ENCODE peak calls at places on chromosomes 6 and 20, in eight cellular contexts. One of them, this sample, is unnamed.

GRCh38 chr6:111427341-111428116 is 55.5 kb downstream of the REV3L start:
- DNase-seq in lower lobe of right lung: no peak
- DNase-seq in pancreas: no peak
- DNase-seq in fibroblast of lung: peak; percentile 87
- DNase-seq in bronchial epithelial cell: peak; percentile 93
- DNase-seq in CD8-positive, alpha-beta T cell: no peak
- DNase-seq in stomach: no peak
- DNase-seq in left ventricle myocardium inferior: no peak
- DNase-seq in this sample: peak; percentile 38

GRCh38 chr6:117328005-117328389 is 62.6 kb downstream of the VGLL2 start:
- DNase-seq in lower lobe of right lung: no peak
- DNase-seq in pancreas: no peak
- DNase-seq in fibroblast of lung: no peak
- DNase-seq in bronchial epithelial cell: no peak
- DNase-seq in CD8-positive, alpha-beta T cell: no peak
- DNase-seq in stomach: no peak
- DNase-seq in left ventricle myocardium inferior: no peak
- DNase-seq in this sample: no peak

GRCh38 chr6:89035252-89036106 is 45.1 kb upstream of the PNRC1 start:
- DNase-seq in lower lobe of right lung: peak; percentile 70
- DNase-seq in pancreas: peak; percentile 72
- DNase-seq in fibroblast of lung: peak; percentile 96
- DNase-seq in bronchial epithelial cell: peak; percentile 100
- DNase-seq in CD8-positive, alpha-beta T cell: no peak
- DNase-seq in stomach: peak; percentile 72
- DNase-seq in left ventricle myocardium inferior: peak; percentile 78
- DNase-seq in this sample: peak; percentile 89

GRCh38 chr6:90168693-90169131 is 127.9 kb downstream of the BACH2 start:
- DNase-seq in lower lobe of right lung: no peak
- DNase-seq in pancreas: no peak
- DNase-seq in fibroblast of lung: peak; percentile 85
- DNase-seq in bronchial epithelial cell: peak; percentile 87
- DNase-seq in CD8-positive, alpha-beta T cell: no peak
- DNase-seq in stomach: no peak
- DNase-seq in left ventricle myocardium inferior: no peak
- DNase-seq in this sample: peak; percentile 38

GRCh38 chr6:2738373-2738979 is 12.2 kb downstream of the MYLK4 start:
- DNase-seq in lower lobe of right lung: no peak
- DNase-seq in pancreas: peak; percentile 35
- DNase-seq in fibroblast of lung: peak; percentile 47
- DNase-seq in bronchial epithelial cell: peak; percentile 56
- DNase-seq in CD8-positive, alpha-beta T cell: peak; percentile 36
- DNase-seq in stomach: peak; percentile 55
- DNase-seq in left ventricle myocardium inferior: no peak
- DNase-seq in this sample: no peak

GRCh38 chr6:107819976-107820551 is 4.0 kb downstream of the SCML4 start:
- DNase-seq in lower lobe of right lung: no peak
- DNase-seq in pancreas: no peak
- DNase-seq in fibroblast of lung: no peak
- DNase-seq in bronchial epithelial cell: peak; percentile 58
- DNase-seq in CD8-positive, alpha-beta T cell: peak; percentile 19
- DNase-seq in stomach: no peak
- DNase-seq in left ventricle myocardium inferior: no peak
- DNase-seq in this sample: no peak

GRCh38 chr6:70686548-70687133 is 19.0 kb downstream of the SMAP1 start:
- DNase-seq in lower lobe of right lung: no peak
- DNase-seq in pancreas: no peak
- DNase-seq in fibroblast of lung: peak; percentile 21
- DNase-seq in bronchial epithelial cell: peak; percentile 50
- DNase-seq in CD8-positive, alpha-beta T cell: no peak
- DNase-seq in stomach: no peak
- DNase-seq in left ventricle myocardium inferior: no peak
- DNase-seq in this sample: no peak

GRCh38 chr6:161033667-161034066 is 42.1 kb downstream of the MAP3K4 start:
- DNase-seq in lower lobe of right lung: no peak
- DNase-seq in pancreas: no peak
- DNase-seq in fibroblast of lung: peak; percentile 49
- DNase-seq in bronchial epithelial cell: peak; percentile 76
- DNase-seq in CD8-positive, alpha-beta T cell: no peak
- DNase-seq in stomach: no peak
- DNase-seq in left ventricle myocardium inferior: no peak
- DNase-seq in this sample: no peak

GRCh38 chr20:48706116-48706656 is 121.6 kb downstream of the PREX1 start:
- DNase-seq in lower lobe of right lung: no peak
- DNase-seq in pancreas: no peak
- DNase-seq in fibroblast of lung: no peak
- DNase-seq in bronchial epithelial cell: no peak
- DNase-seq in CD8-positive, alpha-beta T cell: no peak
- DNase-seq in stomach: no peak
- DNase-seq in left ventricle myocardium inferior: no peak
- DNase-seq in this sample: no peak

GRCh38 chr6:54366647-54367327 is 58.5 kb downstream of the TINAG start:
- DNase-seq in lower lobe of right lung: no peak
- DNase-seq in pancreas: no peak
- DNase-seq in fibroblast of lung: peak; percentile 54
- DNase-seq in bronchial epithelial cell: peak; percentile 72
- DNase-seq in CD8-positive, alpha-beta T cell: no peak
- DNase-seq in stomach: no peak
- DNase-seq in left ventricle myocardium inferior: no peak
- DNase-seq in this sample: no peak

GRCh38 chr6:137705166-137706064 is 161.6 kb upstream of the TNFAIP3 start:
- DNase-seq in lower lobe of right lung: peak; percentile 60
- DNase-seq in pancreas: peak; percentile 43
- DNase-seq in fibroblast of lung: no peak
- DNase-seq in bronchial epithelial cell: peak; percentile 40
- DNase-seq in CD8-positive, alpha-beta T cell: peak; percentile 61
- DNase-seq in stomach: peak; percentile 69
- DNase-seq in left ventricle myocardium inferior: peak; percentile 56
- DNase-seq in this sample: no peak

GRCh38 chr6:79544299-79544927 is 7.2 kb upstream of the LCA5 start:
- DNase-seq in lower lobe of right lung: no peak
- DNase-seq in pancreas: no peak
- DNase-seq in fibroblast of lung: peak; percentile 89
- DNase-seq in bronchial epithelial cell: no peak
- DNase-seq in CD8-positive, alpha-beta T cell: no peak
- DNase-seq in stomach: no peak
- DNase-seq in left ventricle myocardium inferior: no peak
- DNase-seq in this sample: peak; percentile 54

GRCh38 chr6:166955865-166956443 is 396 bp downstream of the RNASET2 start:
- DNase-seq in lower lobe of right lung: no peak
- DNase-seq in pancreas: peak; percentile 54
- DNase-seq in fibroblast of lung: peak; percentile 43
- DNase-seq in bronchial epithelial cell: peak; percentile 16
- DNase-seq in CD8-positive, alpha-beta T cell: no peak
- DNase-seq in stomach: peak; percentile 48
- DNase-seq in left ventricle myocardium inferior: no peak
- DNase-seq in this sample: no peak
- TF ChIP-seq CTCF in lower lobe of right lung: no peak
- TF ChIP-seq CTCF in pancreas: no peak
- TF ChIP-seq CTCF in fibroblast of lung: no peak
- TF ChIP-seq CTCF in bronchial epithelial cell: no peak
- TF ChIP-seq CTCF in CD8-positive, alpha-beta T cell: no peak
- TF ChIP-seq CTCF in stomach: no peak
- TF ChIP-seq CTCF in left ventricle myocardium inferior: no peak
- TF ChIP-seq CTCF in this sample: no peak

GRCh38 chr6:15526129-15526764 is 136.6 kb downstream of the DTNBP1 start:
- DNase-seq in lower lobe of right lung: no peak
- DNase-seq in pancreas: no peak
- DNase-seq in fibroblast of lung: no peak
- DNase-seq in bronchial epithelial cell: no peak
- DNase-seq in CD8-positive, alpha-beta T cell: no peak
- DNase-seq in stomach: no peak
- DNase-seq in left ventricle myocardium inferior: no peak
- DNase-seq in this sample: peak; percentile 90
- H3K36me3 ChIP-seq in lower lobe of right lung: peaks cover 52% of the 10 kb centered on the region
- H3K36me3 ChIP-seq in pancreas: peaks cover 7% of the 10 kb centered on the region
- H3K36me3 ChIP-seq in fibroblast of lung: peaks cover 2% of the 10 kb centered on the region
- H3K36me3 ChIP-seq in bronchial epithelial cell: peaks cover 3% of the 10 kb centered on the region
- H3K36me3 ChIP-seq in CD8-positive, alpha-beta T cell: peaks cover 15% of the 10 kb centered on the region
- H3K36me3 ChIP-seq in stomach: peaks cover 69% of the 10 kb centered on the region
- H3K36me3 ChIP-seq in left ventricle myocardium inferior: peaks cover 46% of the 10 kb centered on the region
- H3K36me3 ChIP-seq in this sample: no peaks in the 10 kb centered on the region

DNA sequence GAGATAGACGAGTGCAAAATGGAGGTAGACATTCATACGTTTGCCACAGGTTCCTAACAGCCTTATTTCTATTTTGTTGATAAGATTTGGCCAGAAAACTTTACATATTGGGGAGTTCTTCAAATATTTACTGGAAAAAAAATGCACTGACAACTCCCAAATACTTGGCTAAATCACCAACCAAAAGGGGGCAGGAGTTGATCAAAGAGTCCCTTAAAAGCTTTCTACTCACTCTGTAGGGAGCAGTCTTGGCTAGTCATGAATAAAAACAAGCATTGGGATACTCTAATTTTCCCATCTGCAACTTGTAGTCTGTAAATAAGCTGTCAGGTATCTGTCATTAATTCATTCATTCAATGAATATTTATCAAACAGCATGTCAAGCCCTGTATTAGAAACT is 18.4 kb downstream of the TENT5A start:
- DNase-seq in lower lobe of right lung: no peak
- DNase-seq in pancreas: no peak
- DNase-seq in fibroblast of lung: no peak
- DNase-seq in bronchial epithelial cell: peak; percentile 24
- DNase-seq in CD8-positive, alpha-beta T cell: no peak
- DNase-seq in stomach: no peak
- DNase-seq in left ventricle myocardium inferior: no peak
- DNase-seq in this sample: no peak
- TF ChIP-seq CTCF in lower lobe of right lung: peak; percentile 10
- TF ChIP-seq CTCF in pancreas: no peak
- TF ChIP-seq CTCF in fibroblast of lung: no peak
- TF ChIP-seq CTCF in bronchial epithelial cell: peak; percentile 26
- TF ChIP-seq CTCF in CD8-positive, alpha-beta T cell: no peak
- TF ChIP-seq CTCF in stomach: no peak
- TF ChIP-seq CTCF in left ventricle myocardium inferior: peak; percentile 18
- TF ChIP-seq CTCF in this sample: peak; percentile 16

GRCh38 chr20:46523696-46524328 is 10.5 kb upstream of the ZNF334 start:
- DNase-seq in lower lobe of right lung: no peak
- DNase-seq in pancreas: no peak
- DNase-seq in fibroblast of lung: peak; percentile 8
- DNase-seq in bronchial epithelial cell: peak; percentile 15
- DNase-seq in CD8-positive, alpha-beta T cell: no peak
- DNase-seq in stomach: no peak
- DNase-seq in left ventricle myocardium inferior: no peak
- DNase-seq in this sample: no peak
- H3K36me3 ChIP-seq in lower lobe of right lung: no peaks in the 10 kb centered on the region
- H3K36me3 ChIP-seq in pancreas: no peaks in the 10 kb centered on the region
- H3K36me3 ChIP-seq in fibroblast of lung: no peaks in the 10 kb centered on the region
- H3K36me3 ChIP-seq in bronchial epithelial cell: no peaks in the 10 kb centered on the region
- H3K36me3 ChIP-seq in CD8-positive, alpha-beta T cell: no peaks in the 10 kb centered on the region
- H3K36me3 ChIP-seq in stomach: no peaks in the 10 kb centered on the region
- H3K36me3 ChIP-seq in left ventricle myocardium inferior: no peaks in the 10 kb centered on the region
- H3K36me3 ChIP-seq in this sample: no peaks in the 10 kb centered on the region

GRCh38 chr20:61861858-61862257 is 203.8 kb downstream of the TAF4 start:
- DNase-seq in lower lobe of right lung: no peak
- DNase-seq in pancreas: no peak
- DNase-seq in fibroblast of lung: no peak
- DNase-seq in bronchial epithelial cell: no peak
- DNase-seq in CD8-positive, alpha-beta T cell: no peak
- DNase-seq in stomach: no peak
- DNase-seq in left ventricle myocardium inferior: no peak
- DNase-seq in this sample: no peak

GRCh38 chr20:61859712-61860111 is 206.0 kb downstream of the TAF4 start:
- DNase-seq in lower lobe of right lung: no peak
- DNase-seq in pancreas: no peak
- DNase-seq in fibroblast of lung: no peak
- DNase-seq in bronchial epithelial cell: no peak
- DNase-seq in CD8-positive, alpha-beta T cell: no peak
- DNase-seq in stomach: no peak
- DNase-seq in left ventricle myocardium inferior: no peak
- DNase-seq in this sample: no peak

GRCh38 chr20:61861054-61861841 is 204.4 kb downstream of the TAF4 start:
- DNase-seq in lower lobe of right lung: no peak
- DNase-seq in pancreas: no peak
- DNase-seq in fibroblast of lung: peak; percentile 31
- DNase-seq in bronchial epithelial cell: no peak
- DNase-seq in CD8-positive, alpha-beta T cell: no peak
- DNase-seq in stomach: no peak
- DNase-seq in left ventricle myocardium inferior: no peak
- DNase-seq in this sample: no peak

GRCh38 chr20:61857884-61858283 is 207.8 kb downstream of the TAF4 start:
- DNase-seq in lower lobe of right lung: no peak
- DNase-seq in pancreas: no peak
- DNase-seq in fibroblast of lung: no peak
- DNase-seq in bronchial epithelial cell: no peak
- DNase-seq in CD8-positive, alpha-beta T cell: no peak
- DNase-seq in stomach: no peak
- DNase-seq in left ventricle myocardium inferior: no peak
- DNase-seq in this sample: no peak

GRCh38 chr20:61860588-61860987 is 205.1 kb downstream of the TAF4 start:
- DNase-seq in lower lobe of right lung: no peak
- DNase-seq in pancreas: no peak
- DNase-seq in fibroblast of lung: no peak
- DNase-seq in bronchial epithelial cell: no peak
- DNase-seq in CD8-positive, alpha-beta T cell: no peak
- DNase-seq in stomach: no peak
- DNase-seq in left ventricle myocardium inferior: no peak
- DNase-seq in this sample: no peak
- TF ChIP-seq CTCF in lower lobe of right lung: no peak
- TF ChIP-seq CTCF in pancreas: no peak
- TF ChIP-seq CTCF in fibroblast of lung: no peak
- TF ChIP-seq CTCF in bronchial epithelial cell: no peak
- TF ChIP-seq CTCF in CD8-positive, alpha-beta T cell: no peak
- TF ChIP-seq CTCF in stomach: no peak
- TF ChIP-seq CTCF in left ventricle myocardium inferior: no peak
- TF ChIP-seq CTCF in this sample: no peak

GRCh38 chr6:33677689-33678088 is 33.8 kb downstream of the UQCC2 start:
- DNase-seq in lower lobe of right lung: no peak
- DNase-seq in pancreas: no peak
- DNase-seq in fibroblast of lung: no peak
- DNase-seq in bronchial epithelial cell: no peak
- DNase-seq in CD8-positive, alpha-beta T cell: no peak
- DNase-seq in stomach: no peak
- DNase-seq in left ventricle myocardium inferior: no peak
- DNase-seq in this sample: no peak
- H3K36me3 ChIP-seq in lower lobe of right lung: peaks cover 98% of the 10 kb centered on the region
- H3K36me3 ChIP-seq in pancreas: no peaks in the 10 kb centered on the region
- H3K36me3 ChIP-seq in fibroblast of lung: peaks cover 36% of the 10 kb centered on the region
- H3K36me3 ChIP-seq in bronchial epithelial cell: peaks cover 72% of the 10 kb centered on the region
- H3K36me3 ChIP-seq in CD8-positive, alpha-beta T cell: peaks cover 63% of the 10 kb centered on the region
- H3K36me3 ChIP-seq in stomach: peaks cover 100% of the 10 kb centered on the region
- H3K36me3 ChIP-seq in left ventricle myocardium inferior: peaks cover 63% of the 10 kb centered on the region
- H3K36me3 ChIP-seq in this sample: peaks cover 2% of the 10 kb centered on the region

GRCh38 chr6:101716387-101716786 is 322.9 kb downstream of the GRIK2 start:
- DNase-seq in lower lobe of right lung: no peak
- DNase-seq in pancreas: no peak
- DNase-seq in fibroblast of lung: no peak
- DNase-seq in bronchial epithelial cell: no peak
- DNase-seq in CD8-positive, alpha-beta T cell: no peak
- DNase-seq in stomach: no peak
- DNase-seq in left ventricle myocardium inferior: no peak
- DNase-seq in this sample: no peak
- TF ChIP-seq CTCF in lower lobe of right lung: no peak
- TF ChIP-seq CTCF in pancreas: no peak
- TF ChIP-seq CTCF in fibroblast of lung: no peak
- TF ChIP-seq CTCF in bronchial epithelial cell: no peak
- TF ChIP-seq CTCF in CD8-positive, alpha-beta T cell: no peak
- TF ChIP-seq CTCF in stomach: no peak
- TF ChIP-seq CTCF in left ventricle myocardium inferior: no peak
- TF ChIP-seq CTCF in this sample: no peak

This sample was measured in kidney epithelial cell.